ENCODE peak calls at places on chromosome 21, in eight cellular contexts. X, Y, I, S, V, U, G and W are unnamed samples.

GRCh38 chr21:16707274-16707673 is 805.6 kb upstream of the CXADR start:
- DNase-seq in X (no peak), I (no peak), G (no peak), U (no peak), Y (no peak), S (no peak), V (no peak), W (no peak)

GRCh38 chr21:41640756-41641509 is 125.9 kb downstream of the RIPK4 start:
- DNase-seq in X (no peak), S (no peak), Y (peak), U (peak), I (no peak), V (no peak), G (no peak), W (no peak)

GRCh38 chr21:16154961-16155360 is 425.2 kb downstream of the USP25 start:
- DNase-seq in V (no peak), X (no peak), S (no peak), G (no peak), I (no peak), Y (no peak), U (no peak), W (no peak)

GRCh38 chr21:18498428-18498827 is 94.8 kb upstream of the TMPRSS15 start:
- DNase-seq in G (no peak), S (no peak), V (no peak), Y (no peak), I (no peak), X (no peak), U (no peak), W (no peak)

GRCh38 chr21:41511858-41512257 is 3.9 kb upstream of the TMPRSS2 start:
- DNase-seq in I (no peak), U (no peak), S (no peak), V (no peak), Y (no peak), G (no peak), X (no peak), W (no peak)

GRCh38 chr21:42234026-42234425 is 15.1 kb downstream of the ABCG1 start:
- DNase-seq in S (no peak), U (no peak), Y (no peak), V (no peak), G (no peak), I (no peak), X (no peak), W (no peak)

GRCh38 chr21:37623689-37624088 is 257.1 kb downstream of the DYRK1A start:
- DNase-seq in V (no peak), S (no peak), I (no peak), G (no peak), Y (no peak), U (no peak), X (no peak), W (no peak)

GRCh38 chr21:22020221-22020620 is 1022.0 kb downstream of the NCAM2 start:
- DNase-seq in X (no peak), S (no peak), U (no peak), Y (no peak), I (no peak), V (no peak), G (no peak), W (no peak)

GRCh38 chr21:17462276-17462981 is 50.4 kb upstream of the CXADR start:
- DNase-seq in X (no peak), U (peak), V (no peak), Y (no peak), S (no peak), I (no peak), G (peak), W (no peak)

GRCh38 chr21:42194863-42195262 is 24.1 kb upstream of the ABCG1 start:
- DNase-seq in U (no peak), S (no peak), X (no peak), Y (no peak), I (no peak), G (no peak), V (no peak), W (no peak)

GRCh38 chr21:42486551-42486950 is 9.5 kb downstream of the RSPH1 start:
- DNase-seq in X (no peak), U (no peak), V (no peak), S (no peak), Y (no peak), I (no peak), G (no peak), W (no peak)

GRCh38 chr21:42164064-42164789 is 54.7 kb upstream of the ABCG1 start:
- DNase-seq in Y (peak), I (peak), V (peak), U (peak), S (no peak), G (peak), X (peak), W (peak)

GRCh38 chr21:30958737-30959136 is 77.4 kb upstream of the KRTAP11-1 start:
- DNase-seq in G (no peak), I (no peak), X (no peak), V (no peak), Y (no peak), U (no peak), S (no peak), W (no peak)

GRCh38 chr21:30962013-30962412 is 76.3 kb downstream of the KRTAP19-8 start:
- DNase-seq in I (no peak), V (no peak), Y (no peak), G (no peak), U (peak), X (no peak), S (no peak), W (no peak)
- TF ChIP-seq CTCF in I (peak), V (peak), Y (no peak), G (no peak), U (peak), X (no peak), S (peak), W (no peak)

GRCh38 chr21:44054710-44055109 is 42.6 kb downstream of the TRAPPC10 start:
- DNase-seq in S (no peak), Y (no peak), I (no peak), U (no peak), G (no peak), V (no peak), X (no peak), W (no peak)

GRCh38 chr21:44052830-44053226 is 40.7 kb downstream of the TRAPPC10 start:
- DNase-seq in X (no peak), V (no peak), G (no peak), I (no peak), U (no peak), S (no peak), Y (no peak), W (no peak)

GRCh38 chr21:44052071-44052829 is 40.1 kb downstream of the TRAPPC10 start:
- DNase-seq in X (no peak), G (no peak), S (no peak), I (no peak), V (no peak), Y (no peak), U (no peak), W (no peak)

GRCh38 chr21:44051462-44051941 is 39.4 kb downstream of the TRAPPC10 start:
- DNase-seq in Y (peak), V (no peak), I (peak), S (no peak), G (no peak), U (no peak), X (no peak), W (no peak)

GRCh38 chr21:44053567-44053966 is 41.5 kb downstream of the TRAPPC10 start:
- DNase-seq in U (no peak), S (no peak), I (no peak), Y (no peak), G (no peak), V (no peak), X (no peak), W (no peak)
- TF ChIP-seq CTCF in U (no peak), S (no peak), I (no peak), Y (no peak), G (no peak), V (no peak), X (no peak), W (no peak)

DNA sequence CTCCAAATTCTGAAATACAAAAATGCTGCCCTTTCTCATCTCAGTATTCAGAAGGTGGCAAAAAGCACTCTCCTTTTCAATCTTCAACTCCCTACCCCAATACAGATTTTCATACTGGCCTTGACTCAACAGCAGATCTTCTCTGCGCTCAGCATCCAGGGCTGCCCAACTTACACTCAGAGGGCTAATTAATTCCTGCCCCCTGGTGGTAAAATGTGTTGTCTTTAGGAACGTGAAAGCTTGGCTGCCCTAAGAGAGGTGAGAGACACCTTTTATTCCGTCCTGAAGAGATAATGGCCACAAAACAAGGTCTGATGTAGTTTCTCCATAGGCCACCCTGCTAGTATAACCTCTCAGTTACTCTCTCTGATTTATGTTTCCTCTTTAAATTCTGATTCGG is 25.0 kb downstream of the KRTAP24-1 start:
- DNase-seq in G (no peak), S (no peak), X (no peak), I (no peak), Y (no peak), V (no peak), U (peak), W (no peak)
- TF ChIP-seq CTCF in G (no peak), S (no peak), X (no peak), I (peak), Y (no peak), V (no peak), U (peak), W (no peak)

GRCh38 chr21:28742527-28742926 is 250.2 kb downstream of the LTN1 start:
- DNase-seq in V (no peak), G (no peak), S (no peak), Y (no peak), X (no peak), U (peak), I (no peak), W (no peak)
- TF ChIP-seq CTCF in V (no peak), G (no peak), S (no peak), Y (peak), X (no peak), U (peak), I (no peak), W (no peak)

DNA sequence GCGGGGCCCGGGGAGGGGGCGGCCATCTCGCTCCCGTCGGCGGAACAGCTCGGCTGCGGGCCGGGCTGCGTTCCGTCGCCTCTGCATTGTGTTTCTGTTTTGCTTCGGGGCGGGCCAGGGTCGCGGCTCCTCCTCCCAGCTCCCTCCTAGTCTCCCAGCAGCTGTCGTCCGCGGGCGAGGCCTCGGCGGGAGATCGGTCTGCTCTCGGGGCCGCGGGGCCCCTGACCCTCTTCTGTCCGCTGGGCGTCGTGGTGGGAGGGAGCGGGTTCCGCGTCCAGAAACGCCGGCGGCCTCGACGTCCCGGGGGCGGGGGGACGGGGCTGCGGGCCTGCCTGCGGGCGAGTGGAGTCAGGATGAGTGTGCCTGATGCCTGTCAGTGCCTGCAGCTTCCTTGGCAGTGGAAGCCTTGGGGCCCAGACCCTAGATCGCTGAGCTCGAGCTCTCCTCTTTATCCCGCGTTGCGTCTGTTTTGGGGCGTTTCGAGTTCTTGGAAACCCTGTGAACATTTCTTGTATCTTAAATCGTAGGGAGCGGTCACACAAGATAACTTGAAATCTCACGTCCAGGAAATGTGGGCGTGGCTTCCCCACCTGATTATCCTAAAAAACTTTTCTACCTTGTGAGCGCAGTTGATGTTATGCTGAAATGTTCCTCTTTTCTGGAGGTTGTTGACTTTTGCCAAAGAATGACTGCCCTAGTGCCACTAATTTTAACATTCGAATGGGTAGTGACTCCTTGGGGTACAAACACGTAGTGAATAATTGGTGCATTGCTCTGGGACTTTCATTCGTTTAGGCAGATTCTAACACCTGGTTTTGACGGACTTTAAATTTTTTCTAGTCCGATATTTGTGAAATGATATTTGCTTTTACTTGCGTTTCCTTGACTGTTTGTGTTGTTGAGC is 676 bp downstream of the MORC3 start:
- DNase-seq in V (peak), I (peak), X (no peak), G (peak), Y (peak), U (peak), S (peak), W (no peak)
- TF ChIP-seq CTCF in V (no peak), I (no peak), X (no peak), G (no peak), Y (no peak), U (no peak), S (no peak), W (no peak)

GRCh38 chr21:45952974-45953373 is 28.6 kb upstream of the COL6A1 start:
- DNase-seq in X (no peak), I (no peak), U (no peak), Y (no peak), G (no peak), V (no peak), S (no peak), W (no peak)

GRCh38 chr21:45951676-45952075 is 29.9 kb upstream of the COL6A1 start:
- DNase-seq in U (no peak), X (no peak), I (no peak), G (no peak), S (no peak), V (no peak), Y (no peak), W (no peak)

GRCh38 chr21:45954921-45955320 is 26.6 kb upstream of the COL6A1 start:
- DNase-seq in Y (no peak), U (no peak), G (no peak), S (no peak), I (no peak), X (no peak), V (no peak), W (no peak)

GRCh38 chr21:45957551-45957950 is 24.0 kb upstream of the COL6A1 start:
- DNase-seq in G (no peak), Y (no peak), V (no peak), S (no peak), X (no peak), I (no peak), U (no peak), W (no peak)

GRCh38 chr21:45954271-45954670 is 27.3 kb upstream of the COL6A1 start:
- DNase-seq in V (no peak), S (no peak), U (no peak), X (no peak), I (no peak), G (no peak), Y (no peak), W (no peak)
- TF ChIP-seq CTCF in V (no peak), S (no peak), U (no peak), X (no peak), I (no peak), G (no peak), Y (no peak), W (no peak)

GRCh38 chr21:32364801-32365200 is 28.0 kb downstream of the URB1 start:
- DNase-seq in Y (no peak), I (no peak), X (no peak), S (no peak), G (no peak), U (no peak), V (no peak), W (no peak)
- TF ChIP-seq CTCF in Y (no peak), I (no peak), X (no peak), S (no peak), G (no peak), U (no peak), V (no peak), W (no peak)

GRCh38 chr21:38669186-38669585 is 136.5 kb upstream of the ETS2 start:
- DNase-seq in G (no peak), V (no peak), X (no peak), U (peak), I (no peak), Y (no peak), S (no peak), W (no peak)
- TF ChIP-seq CTCF in G (no peak), V (peak), X (no peak), U (peak), I (no peak), Y (no peak), S (peak), W (peak)

DNA sequence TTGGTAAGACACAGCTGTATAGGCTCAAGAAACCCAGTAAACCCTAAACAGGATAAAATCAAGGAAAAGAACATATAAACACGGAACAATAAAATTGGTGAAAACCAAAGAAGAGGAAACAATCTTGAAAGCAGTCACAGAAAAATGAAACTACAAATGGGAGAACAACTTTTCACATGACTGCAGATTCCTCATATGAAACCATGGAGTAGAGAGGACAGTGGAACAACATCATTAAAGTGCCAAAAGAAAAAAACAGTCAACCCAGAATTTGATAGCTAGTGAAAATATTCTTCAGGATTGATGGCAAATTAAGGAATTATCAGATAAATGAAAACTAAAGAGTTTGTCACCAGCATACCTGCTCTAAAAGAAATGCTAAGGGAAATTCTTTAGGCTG is 23.9 kb upstream of the B3GALT5 start:
- DNase-seq in Y (no peak), G (no peak), U (no peak), V (no peak), I (no peak), S (no peak), X (no peak), W (no peak)
- TF ChIP-seq CTCF in Y (no peak), G (no peak), U (no peak), V (no peak), I (no peak), S (no peak), X (no peak), W (no peak)

DNA sequence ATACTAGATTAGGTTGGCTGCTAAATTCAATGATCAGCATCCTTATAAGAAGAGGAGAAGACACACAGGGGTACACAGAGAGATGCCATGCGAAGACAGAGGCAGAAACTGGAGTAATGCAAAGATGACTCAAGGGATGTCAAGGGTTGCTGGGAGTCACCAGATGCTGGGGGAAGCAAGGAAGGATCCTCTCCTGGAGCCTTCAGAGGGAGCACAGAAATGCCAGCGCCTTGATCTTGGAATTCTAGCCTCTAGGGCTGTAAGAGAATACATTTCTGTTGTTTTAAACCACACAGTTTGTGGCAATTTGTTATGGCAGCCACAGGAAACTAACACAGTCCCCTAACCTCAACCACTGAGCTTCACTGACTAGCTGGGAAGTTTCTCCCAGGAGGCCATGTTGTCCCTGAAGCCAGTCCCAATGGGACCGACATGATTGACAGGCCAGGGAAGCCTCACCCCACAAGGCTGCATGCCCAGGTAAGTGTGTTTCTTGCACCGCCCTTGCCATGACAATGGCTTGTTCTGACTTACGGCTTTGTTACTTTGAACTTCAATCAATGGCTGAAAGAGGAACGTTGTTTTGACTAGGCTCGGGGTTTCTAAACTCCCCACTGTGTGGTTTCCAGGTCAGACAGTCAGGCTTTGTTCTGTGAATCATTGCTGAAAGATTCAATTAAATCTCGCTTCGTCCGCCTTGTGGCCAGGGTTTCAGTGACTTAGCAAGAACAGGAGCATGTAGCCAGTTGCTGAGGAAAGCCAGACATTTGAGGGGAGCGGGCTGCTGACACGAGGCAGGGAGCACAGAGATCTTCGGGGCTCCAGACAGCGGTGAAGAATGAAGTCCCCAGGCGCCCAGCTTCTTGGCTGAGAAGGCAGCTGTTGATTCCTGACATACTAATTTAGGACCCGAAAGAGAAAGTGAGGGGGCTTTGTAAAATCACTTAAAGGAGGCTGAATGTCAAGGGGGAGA is 62.3 kb downstream of the RUNX1 start:
- DNase-seq in Y (no peak), G (no peak), S (peak), X (peak), I (no peak), U (peak), V (peak), W (peak)
- TF ChIP-seq CTCF in Y (no peak), G (no peak), S (no peak), X (no peak), I (no peak), U (peak), V (no peak), W (no peak)